ENCODE peak calls at places on chromosomes 3 and 15, in nine cellular contexts. C is MCF 10A, J is astrocyte, D is GM12865, O is IMR-90, S is right lobe of liver, A is stomach, T is lung, M is left lung. G is an unnamed sample.

GRCh38 chr3:58333206-58334012 is 717 bp downstream of the PXK start:
- DNase-seq in C (peak), J (no peak), D (peak), O (no peak), S (peak), A (peak), T (no peak), M (peak), G (peak)

GRCh38 chr3:49769516-49769915 is 16.8 kb downstream of the IP6K1 start:
- DNase-seq in C (no peak), J (no peak), D (no peak), O (peak), S (no peak), A (no peak), T (no peak), M (no peak), G (no peak)

GRCh38 chr3:42489116-42489936 is 13.1 kb upstream of the VIPR1 start:
- DNase-seq in C (no peak), J (no peak), D (no peak), O (no peak), S (no peak), A (peak), T (peak), M (no peak), G (no peak)

GRCh38 chr15:34855397-34855796 is 60.0 kb upstream of the ACTC1 start:
- DNase-seq in C (peak), J (peak), D (no peak), O (peak), S (no peak), A (no peak), T (no peak), M (no peak), G (no peak)

GRCh38 chr15:57213783-57214366 is 162.4 kb upstream of the CGNL1 start:
- DNase-seq in C (peak), J (peak), D (peak), O (peak), S (no peak), A (no peak), T (no peak), M (no peak), G (no peak)

GRCh38 chr3:173983353-173983752 is 585.8 kb downstream of the NLGN1 start:
- DNase-seq in C (no peak), J (peak), D (no peak), O (peak), S (no peak), A (no peak), T (no peak), M (no peak), G (no peak)

GRCh38 chr3:9316881-9317341 is 45.9 kb upstream of the THUMPD3 start:
- DNase-seq in C (no peak), J (peak), D (no peak), O (peak), S (no peak), A (no peak), T (no peak), M (no peak), G (peak)

GRCh38 chr15:66912001-66912400 is 153.4 kb upstream of the SMAD3 start:
- DNase-seq in C (no peak), J (no peak), D (peak), O (no peak), S (no peak), A (no peak), T (no peak), M (no peak), G (no peak)

GRCh38 chr3:98966862-98967554 is 65.5 kb upstream of the DCBLD2 start:
- DNase-seq in C (no peak), J (peak), D (no peak), O (no peak), S (no peak), A (no peak), T (no peak), M (no peak), G (no peak)

GRCh38 chr15:70271422-70272088 is 173.8 kb upstream of the TLE3 start:
- DNase-seq in C (peak), J (peak), D (no peak), O (peak), S (no peak), A (no peak), T (no peak), M (no peak), G (no peak)

GRCh38 chr3:132622756-132623155 is 25.7 kb downstream of the ACKR4 start:
- DNase-seq in C (no peak), J (no peak), D (no peak), O (no peak), S (no peak), A (no peak), T (no peak), M (no peak), G (no peak)

GRCh38 chr15:88661766-88662556 is 23.1 kb downstream of the ISG20 start:
- DNase-seq in C (no peak), J (no peak), D (no peak), O (peak), S (no peak), A (no peak), T (peak), M (no peak), G (no peak)

GRCh38 chr3:105686324-105686897 is 182.4 kb downstream of the CBLB start:
- DNase-seq in C (peak), J (no peak), D (peak), O (peak), S (no peak), A (no peak), T (no peak), M (no peak), G (no peak)

GRCh38 chr15:59410448-59410896 is 27.5 kb upstream of the FAM81A start:
- DNase-seq in C (no peak), J (peak), D (peak), O (no peak), S (no peak), A (peak), T (no peak), M (no peak), G (no peak)

GRCh38 chr3:66609660-66610547 is 109.1 kb upstream of the LRIG1 start:
- DNase-seq in C (peak), J (peak), D (no peak), O (peak), S (no peak), A (no peak), T (no peak), M (no peak), G (no peak)

GRCh38 chr15:80440024-80440423 is 35.8 kb downstream of the ARNT2 start:
- DNase-seq in C (no peak), J (no peak), D (no peak), O (no peak), S (no peak), A (no peak), T (no peak), M (no peak), G (no peak)

GRCh38 chr3:73010158-73010557 is 13.5 kb downstream of the PPP4R2 start:
- DNase-seq in C (no peak), J (no peak), D (no peak), O (no peak), S (no peak), A (no peak), T (no peak), M (no peak), G (no peak)

GRCh38 chr3:177488740-177489139 is 291.5 kb upstream of the TBL1XR1 start:
- DNase-seq in C (no peak), J (peak), D (no peak), O (no peak), S (no peak), A (no peak), T (no peak), M (no peak), G (no peak)

GRCh38 chr3:66450389-66451022 is 50.3 kb downstream of the LRIG1 start:
- DNase-seq in C (peak), J (peak), D (no peak), O (peak), S (peak), A (peak), T (peak), M (no peak), G (no peak)

GRCh38 chr3:22582291-22582690 is 620.8 kb upstream of the UBE2E2 start:
- DNase-seq in C (no peak), J (no peak), D (no peak), O (no peak), S (no peak), A (no peak), T (no peak), M (no peak), G (no peak)

GRCh38 chr3:32872487-32873382 is 54.9 kb downstream of the TRIM71 start:
- DNase-seq in C (peak), J (peak), D (no peak), O (no peak), S (no peak), A (peak), T (peak), M (no peak), G (no peak)

GRCh38 chr3:164918915-164919314 is 159.4 kb downstream of the SI start:
- DNase-seq in C (no peak), J (no peak), D (no peak), O (no peak), S (no peak), A (no peak), T (no peak), M (no peak), G (no peak)

GRCh38 chr3:65146149-65146548 is 458.3 kb upstream of the ADAMTS9 start:
- DNase-seq in C (peak), J (peak), D (no peak), O (no peak), S (no peak), A (no peak), T (peak), M (no peak), G (no peak)

GRCh38 chr3:66039590-66039887 is 821 bp upstream of the MAGI1 start:
- DNase-seq in C (peak), J (peak), D (no peak), O (no peak), S (peak), A (peak), T (no peak), M (peak), G (peak)

GRCh38 chr15:81575436-81576123 is 201.6 kb upstream of the TMC3 start:
- DNase-seq in C (peak), J (no peak), D (no peak), O (peak), S (peak), A (no peak), T (no peak), M (no peak), G (no peak)

GRCh38 chr3:47411696-47412452 is 31.1 kb downstream of the PTPN23 start:
- DNase-seq in C (no peak), J (no peak), D (no peak), O (no peak), S (no peak), A (no peak), T (no peak), M (no peak), G (no peak)

GRCh38 chr3:180657094-180657493 is 22.2 kb downstream of the CCDC39 start:
- DNase-seq in C (no peak), J (no peak), D (peak), O (no peak), S (no peak), A (no peak), T (no peak), M (no peak), G (no peak)

GRCh38 chr15:51341366-51342248 is at the start of gene GLDN:
- DNase-seq in C (no peak), J (peak), D (no peak), O (peak), S (peak), A (peak), T (peak), M (peak), G (peak)

GRCh38 chr3:100900671-100901070 is 92.5 kb downstream of the ABI3BP start:
- DNase-seq in C (peak), J (no peak), D (no peak), O (peak), S (no peak), A (no peak), T (no peak), M (no peak), G (no peak)

GRCh38 chr3:186930143-186930638 is at the start of gene ST6GAL1:
- DNase-seq in C (peak), J (peak), D (peak), O (peak), S (peak), A (peak), T (peak), M (peak), G (peak)

GRCh38 chr15:85583404-85584390 is 203.3 kb downstream of the AKAP13 start:
- DNase-seq in C (peak), J (peak), D (peak), O (peak), S (peak), A (peak), T (peak), M (no peak), G (no peak)

GRCh38 chr3:38730281-38730680 is 80.8 kb upstream of the SCN5A start:
- DNase-seq in C (peak), J (peak), D (no peak), O (peak), S (no peak), A (no peak), T (no peak), M (no peak), G (no peak)

GRCh38 chr3:46558184-46559029 is 7.7 kb downstream of the LRRC2 start:
- DNase-seq in C (peak), J (peak), D (peak), O (peak), S (peak), A (peak), T (peak), M (peak), G (peak)

GRCh38 chr3:184395320-184395660 is 15.4 kb downstream of the CHRD start:
- DNase-seq in C (no peak), J (no peak), D (no peak), O (no peak), S (no peak), A (no peak), T (no peak), M (peak), G (no peak)

DNA sequence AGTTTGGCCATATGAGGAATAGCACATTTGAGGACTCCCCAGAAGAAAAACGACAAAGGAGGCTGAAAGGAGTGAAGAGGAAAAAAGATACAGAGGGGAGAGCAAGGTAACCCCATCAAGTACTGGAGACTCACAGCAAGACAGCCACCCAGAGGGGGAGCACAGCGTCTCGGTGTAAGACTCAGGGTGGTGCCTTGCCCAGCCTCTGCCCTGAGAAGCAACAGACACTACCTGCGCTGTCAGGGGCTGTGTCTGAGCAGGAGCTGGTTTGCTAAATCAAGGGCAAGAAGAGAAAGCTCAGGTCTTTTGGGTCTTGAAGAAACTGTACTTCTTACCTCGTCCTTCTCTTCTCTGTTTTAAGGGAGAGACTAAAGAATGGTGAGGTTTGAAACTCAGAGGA is 27.9 kb downstream of the FBXO45 start:
- DNase-seq in C (peak), J (no peak), D (no peak), O (no peak), S (no peak), A (no peak), T (no peak), M (no peak), G (no peak)
- TF ChIP-seq CTCF in C (no peak), J (no peak), D (no peak), O (no peak), S (no peak), A (no peak), T (no peak), M (no peak), G (no peak)

GRCh38 chr3:189273736-189274135 is 102.0 kb downstream of the TPRG1 start:
- DNase-seq in C (peak), J (no peak), D (no peak), O (no peak), S (no peak), A (no peak), T (no peak), M (no peak), G (no peak)

GRCh38 chr3:189270248-189270832 is 98.6 kb downstream of the TPRG1 start:
- DNase-seq in C (peak), J (peak), D (peak), O (peak), S (peak), A (peak), T (peak), M (peak), G (peak)

GRCh38 chr3:189275852-189276251 is 104.1 kb downstream of the TPRG1 start:
- DNase-seq in C (no peak), J (no peak), D (no peak), O (no peak), S (no peak), A (no peak), T (no peak), M (no peak), G (no peak)

GRCh38 chr3:189275182-189275581 is 103.4 kb downstream of the TPRG1 start:
- DNase-seq in C (no peak), J (no peak), D (no peak), O (no peak), S (no peak), A (no peak), T (no peak), M (no peak), G (no peak)

DNA sequence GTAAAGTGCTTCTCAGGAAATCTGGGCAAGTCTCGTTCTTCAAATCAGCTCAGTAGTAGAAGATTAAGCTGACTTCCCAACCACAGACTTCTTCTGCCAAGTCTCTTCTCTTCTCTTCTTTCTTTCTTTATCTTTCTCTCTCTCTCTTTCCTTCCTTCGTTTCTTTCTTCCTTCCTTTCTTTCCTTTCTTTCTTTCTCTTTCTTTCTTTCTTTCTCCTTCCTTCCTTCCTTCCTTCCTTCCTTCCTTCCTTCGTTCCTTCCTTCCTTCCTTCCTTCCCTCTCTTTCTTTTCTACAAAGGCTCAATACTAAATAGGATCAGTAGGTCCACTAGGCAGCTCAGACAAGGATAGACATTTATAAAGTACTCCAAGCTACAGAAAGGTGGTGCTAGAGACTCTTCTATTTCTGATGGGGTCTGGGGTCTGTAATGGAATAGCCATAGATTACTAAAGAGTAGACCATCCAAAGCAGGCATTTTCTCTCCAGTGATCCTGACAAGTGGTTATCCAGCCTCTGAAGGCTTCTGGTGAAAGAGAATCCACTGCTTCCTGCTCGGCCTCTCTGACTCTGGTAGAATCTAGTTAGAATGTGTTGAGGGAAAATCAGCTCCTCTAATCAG is 100.8 kb downstream of the TPRG1 start:
- DNase-seq in C (peak), J (no peak), D (peak), O (no peak), S (no peak), A (no peak), T (no peak), M (no peak), G (peak)
- TF ChIP-seq CTCF in C (peak), J (peak), D (peak), O (no peak), S (no peak), A (no peak), T (no peak), M (no peak), G (peak)

GRCh38 chr3:27141668-27142067 is 227.5 kb downstream of the NEK10 start:
- DNase-seq in C (peak), J (no peak), D (peak), O (no peak), S (no peak), A (no peak), T (no peak), M (no peak), G (no peak)
- TF ChIP-seq CTCF in C (no peak), J (no peak), D (no peak), O (no peak), S (no peak), A (no peak), T (no peak), M (no peak), G (no peak)

DNA sequence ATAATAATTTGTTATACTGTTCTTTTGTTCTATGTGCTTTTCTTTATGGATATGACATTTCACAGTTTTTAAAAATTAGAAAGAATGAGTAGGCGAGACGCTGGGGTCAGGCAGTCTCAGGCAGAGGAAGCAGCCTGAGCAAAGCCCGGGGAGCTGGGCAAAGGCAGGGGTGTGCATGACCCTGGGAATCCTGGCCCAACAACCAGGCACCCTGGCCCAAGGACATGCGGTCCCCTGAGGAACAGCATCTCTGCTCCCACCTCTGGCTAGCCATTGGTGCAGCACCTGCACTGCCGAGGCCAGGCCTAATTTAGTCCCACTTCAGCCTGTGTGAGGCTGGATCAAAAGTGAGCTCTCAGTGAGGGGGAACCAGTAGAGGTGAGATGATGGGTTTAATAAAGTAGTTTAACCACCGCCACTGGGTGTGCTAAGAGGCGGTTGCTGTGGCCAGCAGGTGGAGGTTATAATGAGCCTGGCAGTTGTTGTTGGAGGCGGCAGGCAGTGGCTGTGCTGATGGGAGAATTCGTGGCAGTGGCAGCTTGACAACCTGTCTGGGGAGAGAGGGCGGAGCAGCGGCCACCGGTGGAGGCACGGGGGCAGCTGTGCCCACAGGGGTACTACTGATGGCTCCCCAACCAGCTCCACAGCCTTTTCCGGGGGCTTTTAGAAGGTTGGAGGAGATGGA is 41.5 kb downstream of the PRKCD start:
- DNase-seq in C (no peak), J (no peak), D (no peak), O (no peak), S (no peak), A (no peak), T (no peak), M (no peak), G (no peak)
- TF ChIP-seq CTCF in C (no peak), J (no peak), D (no peak), O (no peak), S (no peak), A (no peak), T (no peak), M (no peak), G (no peak)

GRCh38 chr3:195117978-195118581 is 152.9 kb downstream of the XXYLT1 start:
- DNase-seq in C (peak), J (no peak), D (peak), O (peak), S (no peak), A (peak), T (no peak), M (no peak), G (peak)
- TF ChIP-seq CTCF in C (no peak), J (peak), D (peak), O (peak), S (no peak), A (no peak), T (no peak), M (no peak), G (peak)

GRCh38 chr3:148128136-148128535 is 569.6 kb upstream of the AGTR1 start:
- DNase-seq in C (no peak), J (no peak), D (peak), O (no peak), S (no peak), A (no peak), T (no peak), M (no peak), G (no peak)
- TF ChIP-seq CTCF in C (no peak), J (no peak), D (no peak), O (no peak), S (no peak), A (no peak), T (no peak), M (no peak), G (no peak)

G was measured in endothelial cell.